ENCODE peak calls at places on chromosomes 7 and 10, in eight cellular contexts. U, E, V, S, P, Q, X and Z are unnamed samples.
A peak's percentile ranks its signal among the peaks of the same experiment; 100 is the strongest.

GRCh38 chr7:105267244-105267643 is 121.5 kb downstream of the SRPK2 start:
- DNase-seq in U (no peak), E (peak; percentile 56), V (no peak), S (no peak), P (no peak), Q (peak; percentile 29), X (no peak), Z (no peak)

GRCh38 chr10:97584060-97584797 is at the start of gene HOGA1:
- DNase-seq in U (no peak), E (peak; percentile 100), V (no peak), S (peak; percentile 18), P (peak; percentile 85), Q (no peak), X (no peak), Z (no peak)

GRCh38 chr10:77236700-77237099 is 400.9 kb downstream of the KCNMA1 start:
- DNase-seq in U (no peak), E (no peak), V (no peak), S (no peak), P (no peak), Q (no peak), X (no peak), Z (no peak)

GRCh38 chr10:131843089-131843595 is 57.7 kb upstream of the PPP2R2D start:
- DNase-seq in U (no peak), E (no peak), V (no peak), S (no peak), P (no peak), Q (no peak), X (no peak), Z (no peak)

GRCh38 chr10:86266446-86267242 is 100.0 kb downstream of the GRID1 start:
- DNase-seq in U (no peak), E (no peak), V (no peak), S (no peak), P (no peak), Q (no peak), X (no peak), Z (no peak)

GRCh38 chr7:129072410-129073063 is 17.6 kb upstream of the TNPO3 start:
- DNase-seq in U (no peak), E (no peak), V (no peak), S (no peak), P (no peak), Q (no peak), X (no peak), Z (no peak)

GRCh38 chr10:44471410-44471809 is 86.5 kb upstream of the CXCL12 start:
- DNase-seq in U (no peak), E (no peak), V (no peak), S (no peak), P (no peak), Q (no peak), X (no peak), Z (no peak)

GRCh38 chr10:69394020-69394419 is 22.7 kb downstream of the TACR2 start:
- DNase-seq in U (no peak), E (no peak), V (no peak), S (no peak), P (no peak), Q (no peak), X (no peak), Z (no peak)

GRCh38 chr7:158016171-158017087 is 571.2 kb downstream of the PTPRN2 start:
- DNase-seq in U (no peak), E (peak; percentile 76), V (no peak), S (peak; percentile 47), P (peak; percentile 51), Q (no peak), X (no peak), Z (peak; percentile 77)

GRCh38 chr10:95728535-95728934 is 27.4 kb upstream of the ENTPD1 start:
- DNase-seq in U (no peak), E (no peak), V (no peak), S (no peak), P (no peak), Q (no peak), X (no peak), Z (no peak)

GRCh38 chr7:124898523-124898922 is 31.1 kb downstream of the POT1 start:
- DNase-seq in U (no peak), E (no peak), V (no peak), S (no peak), P (no peak), Q (no peak), X (no peak), Z (no peak)

GRCh38 chr7:117790251-117790650 is 83.0 kb downstream of the CTTNBP2 start:
- DNase-seq in U (no peak), E (peak; percentile 82), V (no peak), S (no peak), P (no peak), Q (no peak), X (no peak), Z (peak; percentile 50)

GRCh38 chr10:71868192-71868697 is 17.2 kb upstream of the PSAP start:
- DNase-seq in U (no peak), E (no peak), V (no peak), S (no peak), P (peak; percentile 44), Q (no peak), X (no peak), Z (no peak)

GRCh38 chr10:52376665-52377354 is 62.7 kb downstream of the DKK1 start:
- DNase-seq in U (no peak), E (no peak), V (no peak), S (no peak), P (no peak), Q (no peak), X (no peak), Z (no peak)

GRCh38 chr10:132133005-132133404 is 53.7 kb upstream of the DPYSL4 start:
- DNase-seq in U (no peak), E (peak; percentile 93), V (no peak), S (no peak), P (no peak), Q (no peak), X (no peak), Z (no peak)

GRCh38 chr10:87842220-87842641 is 21.1 kb downstream of the KLLN start:
- DNase-seq in U (no peak), E (no peak), V (no peak), S (no peak), P (no peak), Q (no peak), X (no peak), Z (no peak)

GRCh38 chr10:79927111-79927828 is 21.6 kb downstream of the SFTPD start:
- DNase-seq in U (no peak), E (peak; percentile 88), V (no peak), S (no peak), P (peak; percentile 38), Q (no peak), X (no peak), Z (no peak)

GRCh38 chr7:141288626-141289025 is 214.8 kb downstream of the TMEM178B start:
- DNase-seq in U (no peak), E (peak; percentile 36), V (no peak), S (no peak), P (no peak), Q (no peak), X (no peak), Z (no peak)

GRCh38 chr10:28711776-28712175 is 34.5 kb downstream of the BAMBI start:
- DNase-seq in U (no peak), E (no peak), V (no peak), S (no peak), P (no peak), Q (no peak), X (no peak), Z (no peak)

GRCh38 chr10:1687190-1687589 is 50.1 kb downstream of the ADARB2 start:
- DNase-seq in U (no peak), E (no peak), V (no peak), S (no peak), P (no peak), Q (no peak), X (no peak), Z (no peak)

GRCh38 chr7:151614019-151614418 is 94.3 kb upstream of the RHEB start:
- DNase-seq in U (no peak), E (no peak), V (no peak), S (no peak), P (no peak), Q (no peak), X (no peak), Z (no peak)

GRCh38 chr7:3272691-3273141 is 28.3 kb upstream of the SDK1 start:
- DNase-seq in U (no peak), E (no peak), V (no peak), S (no peak), P (no peak), Q (no peak), X (no peak), Z (no peak)

GRCh38 chr10:23376175-23376787 is 31.7 kb upstream of the C10orf67 start:
- DNase-seq in U (no peak), E (no peak), V (no peak), S (no peak), P (no peak), Q (no peak), X (no peak), Z (no peak)

GRCh38 chr7:82605247-82605864 is 161.8 kb upstream of the CACNA2D1 start:
- DNase-seq in U (no peak), E (peak; percentile 32), V (no peak), S (peak; percentile 59), P (peak; percentile 8), Q (peak; percentile 7), X (no peak), Z (peak; percentile 91)

GRCh38 chr10:44752451-44753441 is 158.4 kb upstream of the TMEM72 start:
- DNase-seq in U (no peak), E (no peak), V (no peak), S (no peak), P (no peak), Q (no peak), X (no peak), Z (no peak)

GRCh38 chr7:157380416-157380815 is 43.6 kb downstream of the DNAJB6 start:
- DNase-seq in U (no peak), E (no peak), V (no peak), S (no peak), P (no peak), Q (no peak), X (no peak), Z (no peak)

GRCh38 chr10:20267734-20268133 is 451.5 kb downstream of the PLXDC2 start:
- DNase-seq in U (no peak), E (no peak), V (no peak), S (no peak), P (no peak), Q (no peak), X (no peak), Z (no peak)

GRCh38 chr10:3797750-3798149 is 12.7 kb upstream of the KLF6 start:
- DNase-seq in U (no peak), E (no peak), V (no peak), S (no peak), P (no peak), Q (no peak), X (no peak), Z (no peak)